ENCODE peak calls at places on chromosome 16, in nine cellular contexts. A is CD8-positive, alpha-beta T cell; G is GM13977; M is NCI-H2171; C is cardiac muscle cell; Y is HS-27A; E is H9; I is EL; W is GM12891. T is an unnamed sample.

GRCh38 chr16:88323041-88323440 is 59.7 kb upstream of the ZNF469 start:
- DNase-seq in Y (no peak), M (no peak), I (no peak), W (no peak), A (no peak), C (no peak), G (no peak), E (no peak), T (no peak)

GRCh38 chr16:2026461-2027023 is at the start of gene NHERF2:
- DNase-seq in G (peak), I (no peak), A (no peak), Y (no peak), E (no peak), M (no peak), C (peak), W (no peak), T (no peak)

GRCh38 chr16:19138601-19139000 is 24.8 kb downstream of the ITPRIPL2 start:
- DNase-seq in Y (peak), C (no peak), W (no peak), G (no peak), E (no peak), M (peak), I (peak), A (no peak), T (peak)

GRCh38 chr16:19213885-19214284 is 45.8 kb downstream of the SYT17 start:
- DNase-seq in E (no peak), C (no peak), M (no peak), Y (no peak), G (no peak), I (no peak), W (no peak), A (no peak), T (no peak)

GRCh38 chr16:61791465-61791864 is 244.8 kb downstream of the CDH8 start:
- DNase-seq in W (no peak), I (peak), A (no peak), M (no peak), Y (peak), G (no peak), E (no peak), C (no peak), T (no peak)

GRCh38 chr16:16045311-16045710 is 95.9 kb downstream of the ABCC1 start:
- DNase-seq in G (no peak), M (no peak), I (no peak), W (no peak), Y (no peak), E (no peak), A (no peak), C (no peak), T (no peak)

GRCh38 chr16:62036101-62036806 is at the start of gene CDH8:
- DNase-seq in I (peak), M (no peak), A (no peak), G (no peak), C (peak), E (peak), Y (no peak), W (no peak), T (no peak)

GRCh38 chr16:56519459-56520250 is at the start of gene BBS2:
- DNase-seq in W (peak), E (peak), C (peak), I (peak), A (peak), Y (peak), M (peak), G (peak), T (peak)

GRCh38 chr16:9123401-9123800 is 32.0 kb downstream of the HAPSTR1 start:
- DNase-seq in G (no peak), C (no peak), A (no peak), E (no peak), I (no peak), Y (no peak), M (no peak), W (no peak), T (no peak)

GRCh38 chr16:69123894-69124293 is 8.5 kb downstream of the CHTF8 start:
- DNase-seq in M (peak), G (peak), W (peak), I (peak), E (no peak), Y (peak), A (peak), C (peak), T (no peak)

GRCh38 chr16:853981-854807 is 53.7 kb upstream of the GNG13 start:
- DNase-seq in A (no peak), I (no peak), M (no peak), G (no peak), W (no peak), Y (no peak), C (no peak), E (no peak), T (no peak)

GRCh38 chr16:50742521-50743150 is 750 bp downstream of the CYLD start:
- DNase-seq in W (no peak), E (no peak), A (peak), G (peak), Y (no peak), M (no peak), C (no peak), I (peak), T (no peak)

GRCh38 chr16:11852092-11852809 is 909 bp upstream of the RSL1D1 start:
- DNase-seq in Y (no peak), A (no peak), C (no peak), G (no peak), E (no peak), W (no peak), I (no peak), M (no peak), T (peak)

GRCh38 chr16:1052791-1053521 is 19.6 kb upstream of the SSTR5 start:
- DNase-seq in C (no peak), M (no peak), G (no peak), A (no peak), W (no peak), E (no peak), I (no peak), Y (no peak), T (no peak)

GRCh38 chr16:268141-269053 is 7.3 kb downstream of the RGS11 start:
- DNase-seq in I (no peak), M (no peak), G (no peak), W (no peak), Y (no peak), A (no peak), C (no peak), E (peak), T (no peak)

GRCh38 chr16:79767597-79768280 is 167.2 kb upstream of the MAF start:
- DNase-seq in I (peak), E (no peak), A (no peak), Y (no peak), M (no peak), G (no peak), W (no peak), C (no peak), T (no peak)

GRCh38 chr16:75420987-75421819 is 12.1 kb downstream of the CFDP1 start:
- DNase-seq in M (peak), E (peak), W (no peak), I (peak), G (no peak), C (peak), A (no peak), Y (no peak), T (no peak)

GRCh38 chr16:81905277-81905676 is 106.0 kb downstream of the SDR42E1 start:
- DNase-seq in W (no peak), A (no peak), E (peak), I (no peak), G (no peak), M (no peak), Y (no peak), C (no peak), T (no peak)

GRCh38 chr16:1272453-1273198 is 16.8 kb downstream of the TPSD1 start:
- DNase-seq in M (no peak), E (no peak), Y (no peak), C (no peak), I (no peak), G (no peak), A (peak), W (no peak), T (no peak)

GRCh38 chr16:5653789-5654188 is 556.2 kb upstream of the EEF2KMT start:
- DNase-seq in C (no peak), G (no peak), W (no peak), M (no peak), E (no peak), Y (no peak), I (no peak), A (no peak), T (no peak)

GRCh38 chr16:7722761-7723160 is 390.1 kb downstream of the RBFOX1 start:
- DNase-seq in I (no peak), M (no peak), Y (no peak), E (no peak), W (no peak), G (no peak), A (no peak), C (no peak), T (no peak)

GRCh38 chr16:63938661-63939060 is 1183.2 kb downstream of the CDH11 start:
- DNase-seq in C (no peak), W (no peak), E (no peak), I (peak), M (no peak), Y (no peak), A (no peak), G (no peak), T (no peak)